ENCODE peak calls at places on chromosomes 4 and X, in six cellular contexts. A is fibroblast of pulmonary artery; U is progenitor cell of endocrine pancreas; C is endothelial cell; K is OCI-LY7; V is CD4-positive, alpha-beta T cell. M is an unnamed sample.
A peak's percentile ranks its signal among the peaks of the same experiment; 100 is the strongest.

GRCh38 chrX:6095469-6095868 is 133.2 kb downstream of the NLGN4X start:
- DNase-seq in C (no peak), U (no peak), V (no peak), A (no peak), K (no peak), M (no peak)

GRCh38 chr4:38601244-38601915 is 62.6 kb upstream of the KLF3 start:
- DNase-seq in C (no peak), A (peak; percentile 84), V (no peak), U (no peak), K (no peak), M (peak; percentile 92)

GRCh38 chr4:85760521-85760920 is 285.6 kb downstream of the ARHGAP24 start:
- DNase-seq in V (no peak), A (no peak), K (no peak), C (no peak), U (no peak), M (no peak)

GRCh38 chr4:4859799-4860380 is 425 bp downstream of the MSX1 start:
- DNase-seq in C (peak; percentile 55), K (no peak), V (no peak), U (no peak), A (no peak), M (peak; percentile 4)

GRCh38 chr4:80182237-80182866 is 15.0 kb upstream of the PRDM8 start:
- DNase-seq in C (no peak), U (no peak), V (no peak), K (no peak), A (no peak), M (no peak)

GRCh38 chr4:95445251-95445650 is 103.5 kb downstream of the UNC5C start:
- DNase-seq in A (no peak), U (no peak), C (no peak), K (no peak), V (no peak), M (no peak)

GRCh38 chrX:38804481-38805293 is 3.4 kb downstream of the MID1IP1 start:
- DNase-seq in A (peak; percentile 25), V (peak; percentile 40), C (peak; percentile 34), K (peak; percentile 53), U (peak; percentile 18), M (peak; percentile 43)

GRCh38 chr4:3442959-3443749 is 1.4 kb downstream of the HGFAC start:
- DNase-seq in A (peak; percentile 30), K (peak; percentile 70), U (peak; percentile 52), V (peak; percentile 69), C (peak; percentile 77), M (peak; percentile 56)

GRCh38 chrX:76555816-76556215 is 128.3 kb downstream of the MAGEE1 start:
- DNase-seq in K (peak; percentile 61), U (no peak), C (peak; percentile 41), V (no peak), A (peak; percentile 46), M (peak; percentile 38)

GRCh38 chr4:39446842-39447573 is 11.7 kb downstream of the RPL9 start:
- DNase-seq in K (no peak), C (peak; percentile 67), V (peak; percentile 43), A (peak; percentile 74), U (peak; percentile 28), M (no peak)

GRCh38 chrX:39855748-39856129 is 242.0 kb downstream of the BCOR start:
- DNase-seq in C (no peak), A (no peak), K (peak; percentile 60), V (peak; percentile 71), U (no peak), M (peak; percentile 55)

GRCh38 chr4:176238819-176239218 is 30.2 kb downstream of the ASB5 start:
- DNase-seq in A (peak; percentile 37), K (no peak), C (no peak), U (no peak), V (no peak), M (no peak)

GRCh38 chr4:22997358-22998224 is 304.9 kb downstream of the GBA3 start:
- DNase-seq in A (no peak), V (no peak), C (no peak), U (no peak), K (no peak), M (no peak)

GRCh38 chr4:62550106-62550505 is 1350.0 kb downstream of the ADGRL3 start:
- DNase-seq in V (no peak), C (no peak), K (no peak), A (no peak), U (no peak), M (no peak)

GRCh38 chr4:188254211-188254610 is 115.0 kb downstream of the TRIML1 start:
- DNase-seq in A (no peak), C (no peak), V (no peak), K (no peak), U (no peak), M (peak; percentile 33)

GRCh38 chr4:158858410-158859189 is 89.8 kb downstream of the FNIP2 start:
- DNase-seq in U (no peak), K (no peak), A (no peak), V (no peak), C (no peak), M (peak; percentile 32)

GRCh38 chr4:110620352-110621327 is 2.2 kb downstream of the PITX2 start:
- DNase-seq in K (peak; percentile 67), U (peak; percentile 60), V (no peak), A (peak; percentile 17), C (peak; percentile 77), M (no peak)

GRCh38 chr4:85402371-85402770 is 72.6 kb upstream of the ARHGAP24 start:
- DNase-seq in A (peak; percentile 94), V (no peak), K (no peak), C (no peak), U (no peak), M (peak; percentile 47)

GRCh38 chr4:10354746-10355145 is 102.5 kb downstream of the ZNF518B start:
- DNase-seq in V (no peak), K (no peak), A (no peak), U (no peak), C (no peak), M (no peak)

GRCh38 chrX:44570524-44570923 is 27.9 kb upstream of the FUNDC1 start:
- DNase-seq in K (no peak), A (peak; percentile 46), V (no peak), C (no peak), U (no peak), M (peak; percentile 37)

GRCh38 chr4:82899339-82899738 is 1.2 kb upstream of the THAP9 start:
- DNase-seq in V (no peak), U (no peak), A (peak; percentile 30), C (no peak), K (peak; percentile 33), M (no peak)

GRCh38 chr4:183099537-183100297 is 660 bp downstream of the WWC2 start:
- DNase-seq in V (peak; percentile 35), U (peak; percentile 68), A (no peak), K (no peak), C (peak; percentile 69), M (peak; percentile 39)

GRCh38 chr4:128371004-128371777 is 83.6 kb upstream of the PGRMC2 start:
- DNase-seq in K (no peak), A (no peak), U (no peak), C (no peak), V (no peak), M (no peak)

GRCh38 chr4:3629665-3630064 is 97.4 kb upstream of the LRPAP1 start:
- DNase-seq in K (no peak), A (no peak), V (no peak), C (no peak), U (no peak), M (no peak)

GRCh38 chr4:108846568-108846967 is 83.7 kb upstream of the ETNPPL start:
- DNase-seq in K (no peak), C (no peak), A (no peak), U (no peak), V (no peak), M (no peak)

GRCh38 chrX:40573763-40574162 is 7.0 kb upstream of the ATP6AP2 start:
- DNase-seq in U (no peak), C (no peak), V (no peak), K (peak; percentile 45), A (peak; percentile 17), M (peak; percentile 39)

GRCh38 chrX:46912098-46912672 is at the start of gene JADE3:
- DNase-seq in C (peak; percentile 61), A (peak; percentile 77), U (peak; percentile 54), V (peak; percentile 35), K (peak; percentile 71), M (peak; percentile 71)

GRCh38 chrX:153740631-153741222 is 16.1 kb downstream of the ABCD1 start:
- DNase-seq in V (no peak), U (no peak), A (no peak), K (no peak), C (no peak), M (no peak)

GRCh38 chrX:153741446-153741845 is 16.8 kb downstream of the ABCD1 start:
- DNase-seq in A (no peak), V (no peak), C (no peak), K (no peak), U (no peak), M (no peak)

GRCh38 chrX:153746359-153746758 is 17.7 kb upstream of the PLXNB3 start:
- DNase-seq in A (no peak), C (no peak), U (no peak), V (no peak), K (no peak), M (no peak)

GRCh38 chrX:153739754-153740486 is 15.3 kb downstream of the ABCD1 start:
- DNase-seq in V (no peak), U (no peak), K (no peak), C (no peak), A (no peak), M (peak; percentile 63)

GRCh38 chrX:153744210-153745066 is 19.6 kb upstream of the PLXNB3 start:
- DNase-seq in V (no peak), U (no peak), A (no peak), K (no peak), C (no peak), M (no peak)
- TF ChIP-seq CTCF in V (no peak), U (peak; percentile 44), A (no peak), K (peak; percentile 19), C (no peak), M (no peak)

DNA sequence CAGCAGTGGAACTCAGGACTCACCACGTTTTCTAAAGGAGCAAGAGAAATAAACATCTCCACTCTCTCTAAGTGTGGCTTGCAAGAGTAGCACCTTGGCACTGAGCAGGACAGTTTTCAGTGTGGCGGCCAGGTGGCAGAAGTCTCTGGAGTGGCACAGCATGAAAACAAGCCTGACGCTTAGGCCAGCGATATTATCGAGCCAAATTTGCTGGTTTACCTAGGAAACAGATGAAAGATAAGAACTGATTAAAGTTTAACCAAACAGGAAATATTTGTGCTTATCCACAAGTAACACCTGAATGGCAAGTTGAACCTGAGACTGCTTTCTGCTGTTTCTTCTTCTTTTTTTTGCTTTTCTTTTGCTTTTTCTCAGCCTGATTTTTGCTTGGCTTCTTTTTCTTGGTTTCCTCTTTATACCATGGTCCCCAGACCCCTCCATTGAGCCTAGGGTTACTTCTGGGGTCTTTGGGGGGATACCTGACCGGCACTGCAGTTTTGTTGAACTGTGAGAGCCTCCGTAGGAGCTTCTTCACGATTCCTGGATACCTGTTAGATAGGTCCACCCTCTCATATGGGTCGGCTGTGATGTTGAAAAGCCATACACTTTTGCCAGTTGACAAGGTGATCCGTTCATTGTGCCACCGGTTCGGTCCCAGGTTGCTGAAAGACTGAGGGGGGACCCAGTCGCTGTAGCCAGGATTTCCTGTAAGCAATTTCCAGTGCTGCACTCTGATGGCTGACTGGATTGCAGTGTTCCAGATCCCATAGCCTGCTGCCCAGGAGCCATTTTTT is 77.3 kb downstream of the ARSJ start:
- DNase-seq in K (no peak), C (no peak), V (peak; percentile 66), U (peak; percentile 16), A (no peak), M (no peak)
- TF ChIP-seq CTCF in K (no peak), C (no peak), V (peak; percentile 71), U (peak; percentile 65), A (no peak), M (no peak)

GRCh38 chr4:117085185-117085701 is at the start of gene TRAM1L1:
- DNase-seq in V (no peak), C (peak; percentile 78), A (peak; percentile 54), U (peak; percentile 75), K (no peak), M (peak; percentile 40)
- TF ChIP-seq CTCF in V (no peak), C (no peak), A (no peak), U (peak; percentile 35), K (no peak), M (no peak)

GRCh38 chr4:57426779-57427395 is 316.7 kb upstream of the IGFBP7 start:
- DNase-seq in C (peak; percentile 78), V (no peak), A (peak; percentile 81), K (peak; percentile 67), U (peak; percentile 55), M (peak; percentile 78)
- TF ChIP-seq CTCF in C (peak; percentile 57), V (no peak), A (peak; percentile 88), K (peak; percentile 82), U (peak; percentile 81), M (peak; percentile 61)

M was measured in MCF 10A.